ENCODE peak calls at places on chromosomes 6 and 20, in ten cellular contexts. M, T, I, N, R, L, O, H, A and C are unnamed samples.

GRCh38 chr6:84258268-84258667 is 30.8 kb upstream of the CEP162 start:
- DNase-seq in M (no peak), T (no peak), I (no peak), N (no peak), R (no peak), L (no peak), O (no peak), H (no peak), A (no peak), C (no peak)

GRCh38 chr6:152380993-152381898 is 255.9 kb downstream of the SYNE1 start:
- DNase-seq in M (no peak), T (peak), I (peak), N (peak), R (peak), L (peak), O (peak), H (no peak), A (peak), C (peak)

GRCh38 chr6:37125779-37126553 is 44.0 kb upstream of the PIM1 start:
- DNase-seq in M (no peak), T (no peak), I (no peak), N (no peak), R (no peak), L (no peak), O (no peak), H (no peak), A (no peak), C (peak)

GRCh38 chr6:67131827-67132226 is 1424.8 kb upstream of the EYS start:
- DNase-seq in M (no peak), T (no peak), I (no peak), N (peak), R (peak), L (peak), O (no peak), H (no peak), A (no peak), C (no peak)

GRCh38 chr20:57264151-57264792 is 2.2 kb downstream of the BMP7 start:
- DNase-seq in M (no peak), T (no peak), I (no peak), N (no peak), R (no peak), L (no peak), O (no peak), H (peak), A (peak), C (no peak)

GRCh38 chr6:18323935-18324707 is 59.8 kb upstream of the DEK start:
- DNase-seq in M (no peak), T (peak), I (no peak), N (no peak), R (no peak), L (no peak), O (peak), H (no peak), A (no peak), C (no peak)

GRCh38 chr20:45041464-45042337 is 59.2 kb downstream of the KCNS1 start:
- DNase-seq in M (no peak), T (no peak), I (no peak), N (no peak), R (no peak), L (no peak), O (peak), H (no peak), A (no peak), C (peak)

GRCh38 chr20:62367483-62368302 is 581 bp upstream of the LAMA5 start:
- DNase-seq in M (no peak), T (no peak), I (no peak), N (no peak), R (no peak), L (peak), O (no peak), H (no peak), A (peak), C (peak)

GRCh38 chr6:145044606-145045275 is 690.6 kb downstream of the EPM2A start:
- DNase-seq in M (no peak), T (no peak), I (no peak), N (no peak), R (no peak), L (no peak), O (no peak), H (peak), A (no peak), C (no peak)

GRCh38 chr6:90846824-90847223 is 260.0 kb upstream of the MAP3K7 start:
- DNase-seq in M (no peak), T (no peak), I (no peak), N (no peak), R (no peak), L (no peak), O (no peak), H (no peak), A (no peak), C (no peak)

GRCh38 chr6:149456311-149457021 is 28.3 kb downstream of the ZC3H12D start:
- DNase-seq in M (no peak), T (no peak), I (no peak), N (no peak), R (no peak), L (peak), O (no peak), H (no peak), A (no peak), C (no peak)

GRCh38 chr20:1467355-1468116 is 887 bp upstream of the NSFL1C start:
- DNase-seq in M (no peak), T (peak), I (no peak), N (peak), R (peak), L (peak), O (no peak), H (no peak), A (peak), C (peak)

GRCh38 chr6:150934380-150934779 is 68.9 kb downstream of the MTHFD1L start:
- DNase-seq in M (no peak), T (no peak), I (no peak), N (no peak), R (no peak), L (no peak), O (no peak), H (no peak), A (no peak), C (no peak)

GRCh38 chr6:33426590-33427563 is 7.0 kb downstream of the SYNGAP1 start:
- DNase-seq in M (no peak), T (no peak), I (no peak), N (no peak), R (no peak), L (no peak), O (no peak), H (no peak), A (no peak), C (no peak)

GRCh38 chr20:33686984-33687366 is 790 bp upstream of the E2F1 start:
- DNase-seq in M (no peak), T (no peak), I (no peak), N (no peak), R (no peak), L (no peak), O (no peak), H (no peak), A (no peak), C (no peak)

GRCh38 chr6:156060013-156060412 is 604.4 kb upstream of the NOX3 start:
- DNase-seq in M (no peak), T (no peak), I (no peak), N (no peak), R (no peak), L (no peak), O (no peak), H (peak), A (no peak), C (no peak)

GRCh38 chr6:18350728-18351127 is 36.4 kb upstream of the RNF144B start:
- DNase-seq in M (no peak), T (no peak), I (no peak), N (no peak), R (no peak), L (no peak), O (no peak), H (no peak), A (no peak), C (no peak)

GRCh38 chr6:39416728-39417127 is 94.2 kb upstream of the KCNK16 start:
- DNase-seq in M (no peak), T (no peak), I (no peak), N (peak), R (peak), L (no peak), O (peak), H (no peak), A (no peak), C (peak)

GRCh38 chr6:18211338-18211737 is 53.0 kb downstream of the DEK start:
- DNase-seq in M (no peak), T (no peak), I (no peak), N (no peak), R (no peak), L (no peak), O (no peak), H (peak), A (no peak), C (no peak)

GRCh38 chr6:129599467-129599866 is 110.5 kb downstream of the ARHGAP18 start:
- DNase-seq in M (no peak), T (no peak), I (no peak), N (no peak), R (no peak), L (no peak), O (no peak), H (no peak), A (no peak), C (no peak)

GRCh38 chr6:103327079-103327478 is 1532.6 kb downstream of the HACE1 start:
- DNase-seq in M (no peak), T (no peak), I (no peak), N (no peak), R (no peak), L (no peak), O (no peak), H (no peak), A (no peak), C (no peak)